ENCODE peak calls at places on chromosomes 12 and 14, in nine cellular contexts. J is AML-193; K is amniotic epithelial cell; T is A172; L is NCI-H2029; M is esophagus muscularis mucosa; U is iris pigment epithelial cell; X is NCI-H1105; Q is activated CD4-positive, alpha-beta T cell treated with anti-CD3 and anti-CD28 coated beads, Interleukin-2, amount 10 ng/mL, durations not matched to agents 7 days and 5 days. H is an unnamed sample.

GRCh38 chr12:114673169-114673833 is 10.7 kb downstream of the TBX3 start:
- DNase-seq in X (no peak), U (peak), T (no peak), M (no peak), Q (no peak), K (peak), L (no peak), J (no peak), H (no peak)

GRCh38 chr12:57899010-57899662 is 42.2 kb upstream of the ATP23 start:
- DNase-seq in J (no peak), K (peak), L (peak), X (no peak), U (peak), M (no peak), Q (peak), T (peak), H (peak)

GRCh38 chr12:128551266-128552025 is 272.3 kb downstream of the SLC15A4 start:
- DNase-seq in X (peak), M (no peak), K (no peak), J (no peak), L (peak), Q (no peak), U (no peak), T (no peak), H (no peak)

GRCh38 chr12:52338241-52338960 is 17.2 kb upstream of the KRT83 start:
- DNase-seq in K (no peak), J (no peak), T (no peak), U (no peak), L (no peak), X (no peak), Q (no peak), M (no peak), H (no peak)

GRCh38 chr14:100536721-100537700 is 50.2 kb downstream of the BEGAIN start:
- DNase-seq in T (no peak), L (no peak), U (no peak), X (no peak), J (no peak), M (no peak), Q (no peak), K (no peak), H (peak)

GRCh38 chr12:131753757-131754156 is 42.9 kb downstream of the SFSWAP start:
- DNase-seq in Q (no peak), K (no peak), M (no peak), T (no peak), L (no peak), X (no peak), J (no peak), U (no peak), H (no peak)

GRCh38 chr12:106205208-106206069 is 42.4 kb downstream of the CKAP4 start:
- DNase-seq in L (peak), J (no peak), X (peak), Q (no peak), U (no peak), T (peak), K (peak), M (peak), H (peak)

GRCh38 chr14:76133103-76133502 is 18.6 kb upstream of the GPATCH2L start:
- DNase-seq in X (no peak), K (peak), Q (peak), J (peak), U (peak), M (no peak), L (no peak), T (peak), H (no peak)

GRCh38 chr12:130835011-130835410 is 4.0 kb downstream of the STX2 start:
- DNase-seq in J (peak), M (no peak), U (no peak), L (no peak), X (no peak), Q (no peak), T (no peak), K (no peak), H (no peak)

GRCh38 chr12:59934486-59934885 is 338.7 kb downstream of the SLC16A7 start:
- DNase-seq in J (no peak), K (no peak), U (no peak), L (no peak), Q (no peak), M (no peak), T (no peak), X (no peak), H (no peak)

H was measured in left ventricle myocardium superior.